ENCODE peak calls at places on chromosomes 3 and 15, in seven cellular contexts. X is fibroblast of lung, J is gastrocnemius medialis, N is transverse colon, G is A549, I is Peyer's patch, W is cardiac muscle cell. A is an unnamed sample. For H3K9me3, the result is how much of the 10 kb centered on the place peaks cover.

GRCh38 chr15:33179874-33180273 is 14.6 kb downstream of the FMN1 start:
- DNase-seq in X (no peak), J (no peak), N (no peak), G (no peak), I (no peak), W (no peak), A (no peak)

GRCh38 chr15:100439566-100439965 is 89.2 kb downstream of the CERS3 start:
- DNase-seq in X (no peak), J (no peak), N (no peak), G (no peak), I (no peak), W (no peak), A (no peak)

GRCh38 chr15:60568301-60568742 is 89.4 kb upstream of the ICE2 start:
- DNase-seq in X (no peak), J (no peak), N (peak), G (no peak), I (no peak), W (no peak), A (no peak)

GRCh38 chr3:185401319-185401955 is 38.5 kb downstream of the MAP3K13 start:
- DNase-seq in X (peak), J (no peak), N (no peak), G (no peak), I (no peak), W (peak), A (no peak)

GRCh38 chr3:174083706-174084105 is 686.2 kb downstream of the NLGN1 start:
- DNase-seq in X (no peak), J (no peak), N (no peak), G (no peak), I (no peak), W (no peak), A (no peak)

GRCh38 chr15:77851696-77852095 is 219.0 kb upstream of the LINGO1 start:
- DNase-seq in X (no peak), J (no peak), N (no peak), G (no peak), I (peak), W (no peak), A (no peak)

GRCh38 chr3:64995857-64996564 is 308.2 kb upstream of the ADAMTS9 start:
- DNase-seq in X (peak), J (no peak), N (no peak), G (no peak), I (no peak), W (peak), A (no peak)

GRCh38 chr3:173826416-173826815 is 428.9 kb downstream of the NLGN1 start:
- DNase-seq in X (peak), J (no peak), N (no peak), G (no peak), I (no peak), W (no peak), A (no peak)

GRCh38 chr3:107387555-107387954 is 10.3 kb downstream of the CCDC54 start:
- DNase-seq in X (no peak), J (no peak), N (no peak), G (no peak), I (no peak), W (no peak), A (no peak)

GRCh38 chr15:40957581-40958051 is 4.3 kb downstream of the CHAC1 start:
- DNase-seq in X (no peak), J (peak), N (peak), G (no peak), I (peak), W (no peak), A (peak)

GRCh38 chr15:100869151-100869999 is 10.3 kb upstream of the ALDH1A3 start:
- DNase-seq in X (no peak), J (no peak), N (no peak), G (no peak), I (no peak), W (no peak), A (no peak)

GRCh38 chr15:54277834-54278233 is 299.6 kb downstream of the UNC13C start:
- DNase-seq in X (no peak), J (no peak), N (no peak), G (no peak), I (no peak), W (no peak), A (no peak)

GRCh38 chr3:14140668-14141067 is 15.8 kb downstream of the TMEM43 start:
- DNase-seq in X (no peak), J (no peak), N (no peak), G (no peak), I (no peak), W (no peak), A (no peak)

GRCh38 chr3:100609963-100610362 is 562 bp downstream of the ADGRG7 start:
- DNase-seq in X (no peak), J (no peak), N (no peak), G (no peak), I (no peak), W (no peak), A (no peak)

GRCh38 chr3:131821376-131821775 is 213.4 kb downstream of the CPNE4 start:
- DNase-seq in X (no peak), J (no peak), N (no peak), G (no peak), I (no peak), W (no peak), A (no peak)

GRCh38 chr3:53244281-53244680 is 11.5 kb downstream of the TKT start:
- DNase-seq in X (no peak), J (no peak), N (no peak), G (no peak), I (no peak), W (no peak), A (no peak)

GRCh38 chr3:142779591-142779990 is 55.8 kb downstream of the TRPC1 start:
- DNase-seq in X (peak), J (no peak), N (no peak), G (no peak), I (no peak), W (no peak), A (no peak)

GRCh38 chr3:190051643-190052042 is 69.1 kb downstream of the P3H2 start:
- DNase-seq in X (no peak), J (no peak), N (no peak), G (no peak), I (no peak), W (no peak), A (no peak)

GRCh38 chr15:73284073-73284472 is 84.7 kb downstream of the HCN4 start:
- DNase-seq in X (peak), J (no peak), N (no peak), G (no peak), I (no peak), W (peak), A (no peak)

DNA sequence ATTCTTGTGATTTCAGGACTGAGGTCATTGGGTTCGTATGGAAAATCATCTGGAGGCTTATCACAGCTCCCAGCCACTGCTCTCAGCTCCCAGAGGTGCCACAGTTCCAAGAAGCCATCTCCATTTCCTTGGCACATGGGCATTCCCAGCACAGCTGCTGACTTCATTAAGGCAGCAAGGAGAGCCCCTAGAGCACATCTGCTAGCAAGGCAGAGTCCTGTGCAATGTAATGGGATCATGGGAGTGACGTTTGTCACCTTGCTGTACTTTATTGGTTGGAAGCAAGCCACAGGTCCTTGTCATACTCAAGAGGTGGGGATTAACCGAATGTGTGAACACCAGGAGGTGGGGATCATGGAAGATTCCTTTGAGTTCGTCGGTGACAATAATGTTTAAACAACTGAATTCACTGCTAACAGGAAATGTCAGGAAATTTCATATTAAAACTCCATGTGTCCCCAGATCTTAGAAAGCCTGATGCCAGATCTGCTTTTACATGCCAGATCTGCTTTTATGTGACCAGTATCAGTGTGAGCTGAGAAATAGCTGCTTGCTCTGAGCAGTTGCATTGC is 148.8 kb downstream of the GABRG3 start:
- DNase-seq in X (no peak), J (no peak), N (no peak), G (no peak), I (no peak), W (no peak), A (no peak)
- H3K9me3 ChIP-seq in X (under half), J (under half), N (under half), G (under half), I (under half), W (under half), A (under half)

GRCh38 chr3:2247249-2247648 is 148.6 kb downstream of the CNTN4 start:
- DNase-seq in X (no peak), J (no peak), N (no peak), G (no peak), I (no peak), W (no peak), A (no peak)
- H3K9me3 ChIP-seq in X (under half), J (under half), N (under half), G (under half), I (under half), W (under half), A (under half)

GRCh38 chr3:198112031-198112430 is 152.0 kb downstream of the LMLN start:
- DNase-seq in X (no peak), J (no peak), N (no peak), G (no peak), I (no peak), W (no peak), A (no peak)
- H3K9me3 ChIP-seq in X (under half), J (under half), N (under half), G (under half), I (under half), W (under half), A (under half)

DNA sequence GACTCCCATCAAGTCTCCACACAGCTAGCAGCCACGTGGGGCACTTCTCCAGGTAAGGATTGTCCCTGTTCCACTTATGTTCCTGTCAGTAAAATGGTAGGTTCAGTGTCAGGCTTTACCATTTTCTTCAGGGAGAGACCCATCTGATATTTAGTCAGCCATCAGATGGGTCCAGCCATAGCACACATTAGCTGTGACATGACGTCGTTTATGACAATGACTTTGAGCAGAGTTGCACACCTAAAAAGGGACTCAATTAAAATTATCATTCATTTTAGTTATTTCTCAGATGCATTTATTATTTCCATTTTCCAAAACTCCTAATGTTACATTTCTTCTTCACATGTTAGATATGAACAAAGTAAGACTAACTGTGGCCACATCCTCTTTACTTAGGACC is 68.2 kb upstream of the SNRPN start:
- DNase-seq in X (no peak), J (no peak), N (no peak), G (no peak), I (no peak), W (no peak), A (no peak)
- H3K9me3 ChIP-seq in X (under half), J (under half), N (under half), G (under half), I (under half), W (under half), A (under half)

DNA sequence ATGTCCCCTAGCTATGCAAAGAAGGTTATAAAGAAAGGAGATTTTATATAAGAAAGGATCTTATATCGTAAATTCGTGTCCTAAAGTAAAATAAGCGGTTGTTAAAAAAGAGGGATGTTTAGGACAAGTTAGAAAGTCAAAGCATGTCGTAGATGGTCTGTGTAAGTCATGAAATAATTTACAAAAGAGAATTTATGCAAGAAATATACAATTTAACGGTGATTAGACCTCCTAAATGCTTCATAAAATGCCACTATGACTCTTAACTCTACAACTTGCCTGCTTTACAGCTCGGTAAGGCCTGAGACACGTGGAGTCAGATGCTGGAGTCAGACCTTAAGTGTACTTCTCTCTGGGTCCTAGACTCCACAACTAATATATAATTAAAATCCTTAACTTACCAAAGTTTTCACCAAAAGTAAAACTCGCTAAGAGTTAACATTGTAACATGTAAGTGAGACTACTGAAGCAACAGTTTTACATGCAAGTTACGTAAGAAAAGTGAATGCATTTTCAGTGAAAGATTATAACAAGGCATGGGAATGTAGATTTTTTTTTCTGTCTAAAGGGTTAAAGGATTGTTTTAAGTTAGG is 13.3 kb upstream of the SRPRB start:
- DNase-seq in X (peak), J (no peak), N (no peak), G (no peak), I (no peak), W (peak), A (no peak)
- H3K9me3 ChIP-seq in X (under half), J (under half), N (under half), G (under half), I (under half), W (under half), A (under half)

GRCh38 chr15:46897266-46897665 is 820.0 kb upstream of the SEMA6D start:
- DNase-seq in X (no peak), J (no peak), N (no peak), G (no peak), I (no peak), W (no peak), A (no peak)

DNA sequence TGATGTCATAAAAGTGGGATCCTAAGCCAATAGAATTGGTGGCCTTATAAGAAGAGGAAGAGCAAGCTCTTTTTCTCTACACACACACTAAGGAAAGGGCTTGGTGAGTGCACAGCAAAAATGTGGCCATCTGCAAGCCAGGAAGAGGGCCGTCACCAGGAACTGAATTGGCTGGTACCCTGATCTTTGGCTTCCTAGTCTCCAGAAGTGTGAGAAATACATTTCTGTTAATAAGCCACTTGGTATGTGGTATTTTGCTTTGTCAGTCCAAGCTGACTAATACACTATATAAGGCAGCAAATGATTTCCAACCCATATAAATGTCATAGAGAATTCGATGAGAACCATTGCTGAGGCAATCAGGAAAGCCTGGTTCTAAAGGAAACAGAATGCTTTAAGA is 816.3 kb upstream of the SEMA6D start:
- DNase-seq in X (no peak), J (no peak), N (no peak), G (no peak), I (no peak), W (no peak), A (no peak)
- H3K9me3 ChIP-seq in X (under half), J (under half), N (under half), G (under half), I (under half), W (under half), A (under half)